ENCODE peak calls at places on chromosomes 1 and 21, in six cellular contexts. M is A549, R is right lobe of liver, K is transverse colon, S is uterus, O is IMR-90. C is an unnamed sample.
A peak's percentile ranks its signal among the peaks of the same experiment; 100 is the strongest.

GRCh38 chr1:248823517-248824001 is 2.2 kb downstream of the SH3BP5L start:
- DNase-seq in M (no peak), R (no peak), K (no peak), S (no peak), O (peak; percentile 88), C (no peak)

GRCh38 chr1:53536606-53537005 is 77.4 kb downstream of the DMRTB1 start:
- DNase-seq in M (no peak), R (no peak), K (no peak), S (no peak), O (no peak), C (no peak)

GRCh38 chr1:44326821-44327465 is 28.1 kb downstream of the ERI3 start:
- DNase-seq in M (no peak), R (no peak), K (no peak), S (no peak), O (no peak), C (no peak)

GRCh38 chr1:169484107-169484506 is 1.6 kb downstream of the SLC19A2 start:
- DNase-seq in M (no peak), R (no peak), K (no peak), S (no peak), O (no peak), C (no peak)

GRCh38 chr1:68973459-68974244 is 476.8 kb upstream of the DEPDC1 start:
- DNase-seq in M (no peak), R (no peak), K (no peak), S (no peak), O (peak; percentile 44), C (no peak)

GRCh38 chr1:215923129-215923824 is 356.2 kb downstream of the KCTD3 start:
- DNase-seq in M (no peak), R (no peak), K (no peak), S (no peak), O (peak; percentile 44), C (no peak)

GRCh38 chr1:58921342-58921741 is 137.5 kb upstream of the JUN start:
- DNase-seq in M (no peak), R (no peak), K (no peak), S (no peak), O (no peak), C (no peak)

GRCh38 chr21:32410916-32411315 is 1.6 kb upstream of the EVA1C start:
- DNase-seq in M (no peak), R (no peak), K (no peak), S (no peak), O (no peak), C (no peak)

GRCh38 chr1:221766210-221766609 is 24.3 kb upstream of the DUSP10 start:
- DNase-seq in M (no peak), R (no peak), K (no peak), S (no peak), O (peak; percentile 83), C (no peak)

GRCh38 chr1:42979888-42980800 is 21.5 kb upstream of the SLC2A1 start:
- DNase-seq in M (no peak), R (no peak), K (peak; percentile 72), S (no peak), O (no peak), C (no peak)

GRCh38 chr1:94117250-94117851 is 3.6 kb downstream of the ABCA4 start:
- DNase-seq in M (no peak), R (peak; percentile 74), K (no peak), S (no peak), O (no peak), C (no peak)

GRCh38 chr1:174222166-174222949 is 63.0 kb downstream of the RABGAP1L start:
- DNase-seq in M (no peak), R (no peak), K (no peak), S (no peak), O (peak; percentile 82), C (no peak)

GRCh38 chr1:1623181-1623630 is 7.9 kb downstream of the MIB2 start:
- DNase-seq in M (no peak), R (peak; percentile 47), K (no peak), S (no peak), O (no peak), C (peak; percentile 25)

GRCh38 chr21:31509108-31510017 is 150.1 kb upstream of the SOD1 start:
- DNase-seq in M (peak; percentile 44), R (no peak), K (peak; percentile 29), S (no peak), O (no peak), C (no peak)

GRCh38 chr1:156387899-156388813 is 19.1 kb downstream of the RHBG start:
- DNase-seq in M (no peak), R (no peak), K (no peak), S (no peak), O (no peak), C (no peak)

GRCh38 chr1:75502776-75503175 is 108.1 kb downstream of the SLC44A5 start:
- DNase-seq in M (no peak), R (no peak), K (no peak), S (no peak), O (no peak), C (no peak)

DNA sequence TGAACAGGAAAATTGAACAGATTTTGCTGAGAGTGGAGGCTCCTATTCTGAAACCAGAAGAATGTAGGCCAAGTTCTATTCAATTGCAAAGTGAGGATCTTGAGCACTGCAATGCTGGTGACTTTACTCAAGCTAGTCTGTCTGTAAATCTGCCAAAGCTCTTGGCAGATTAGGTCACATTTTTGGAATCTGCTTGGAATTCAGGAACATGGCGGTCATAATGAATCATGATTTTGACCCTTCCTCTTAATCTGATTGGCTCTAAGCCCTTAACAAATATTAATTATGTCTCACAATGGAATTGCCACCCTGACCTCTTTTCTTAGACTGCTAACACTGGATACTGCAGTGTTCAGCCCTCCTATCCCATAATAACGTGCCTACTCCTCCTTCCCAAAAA is 7.2 kb upstream of the GNG12 start:
- DNase-seq in M (no peak), R (no peak), K (no peak), S (no peak), O (peak; percentile 94), C (no peak)
- H3K4me1 ChIP-seq in M (peaks cover 50% of the 10 kb centered on the region), R (no peaks in the 10 kb centered on the region), K (peaks cover 13% of the 10 kb centered on the region), S (peaks cover 13% of the 10 kb centered on the region), O (peaks cover 10% of the 10 kb centered on the region), C (peaks cover 12% of the 10 kb centered on the region)

GRCh38 chr1:63522891-63523728 is at the start of the genes EFCAB7 and ITGB3BP:
- DNase-seq in M (peak; percentile 61), R (peak; percentile 87), K (peak; percentile 86), S (peak; percentile 78), O (peak; percentile 96), C (peak; percentile 83)
- TF ChIP-seq POLR2A in M (peak; percentile 22), R (no peak), K (peak; percentile 39), S (peak; percentile 31), O (no peak), C (peak; percentile 38)

GRCh38 chr1:109170051-109170775 is 43.5 kb upstream of the SARS1 start:
- DNase-seq in M (no peak), R (no peak), K (no peak), S (no peak), O (peak; percentile 19), C (no peak)

GRCh38 chr1:109167114-109167513 is 46.6 kb upstream of the SARS1 start:
- DNase-seq in M (no peak), R (no peak), K (no peak), S (no peak), O (no peak), C (no peak)

DNA sequence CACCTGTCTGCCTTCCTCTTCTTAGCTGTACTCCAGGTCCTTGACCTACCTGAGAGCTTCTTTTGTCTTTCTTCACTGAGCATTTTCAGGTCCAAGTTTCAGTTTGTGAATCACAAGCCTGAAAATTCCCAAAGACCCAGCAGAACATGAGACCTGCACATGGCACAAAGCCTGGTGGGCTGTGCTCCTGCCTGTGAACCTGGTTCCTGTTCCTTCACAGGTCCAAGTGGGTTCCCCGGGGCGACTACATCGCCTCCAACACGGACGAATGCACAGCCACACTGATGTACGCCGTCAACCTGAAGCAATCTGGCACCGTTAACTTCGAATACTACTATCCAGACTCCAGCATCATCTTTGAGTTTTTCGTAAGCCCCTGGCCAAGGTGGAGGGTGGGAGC is 42.1 kb upstream of the SARS1 start:
- DNase-seq in M (no peak), R (no peak), K (no peak), S (no peak), O (no peak), C (no peak)
- H3K4me1 ChIP-seq in M (peaks cover 4% of the 10 kb centered on the region), R (peaks cover 4% of the 10 kb centered on the region), K (no peaks in the 10 kb centered on the region), S (no peaks in the 10 kb centered on the region), O (no peaks in the 10 kb centered on the region), C (no peaks in the 10 kb centered on the region)

DNA sequence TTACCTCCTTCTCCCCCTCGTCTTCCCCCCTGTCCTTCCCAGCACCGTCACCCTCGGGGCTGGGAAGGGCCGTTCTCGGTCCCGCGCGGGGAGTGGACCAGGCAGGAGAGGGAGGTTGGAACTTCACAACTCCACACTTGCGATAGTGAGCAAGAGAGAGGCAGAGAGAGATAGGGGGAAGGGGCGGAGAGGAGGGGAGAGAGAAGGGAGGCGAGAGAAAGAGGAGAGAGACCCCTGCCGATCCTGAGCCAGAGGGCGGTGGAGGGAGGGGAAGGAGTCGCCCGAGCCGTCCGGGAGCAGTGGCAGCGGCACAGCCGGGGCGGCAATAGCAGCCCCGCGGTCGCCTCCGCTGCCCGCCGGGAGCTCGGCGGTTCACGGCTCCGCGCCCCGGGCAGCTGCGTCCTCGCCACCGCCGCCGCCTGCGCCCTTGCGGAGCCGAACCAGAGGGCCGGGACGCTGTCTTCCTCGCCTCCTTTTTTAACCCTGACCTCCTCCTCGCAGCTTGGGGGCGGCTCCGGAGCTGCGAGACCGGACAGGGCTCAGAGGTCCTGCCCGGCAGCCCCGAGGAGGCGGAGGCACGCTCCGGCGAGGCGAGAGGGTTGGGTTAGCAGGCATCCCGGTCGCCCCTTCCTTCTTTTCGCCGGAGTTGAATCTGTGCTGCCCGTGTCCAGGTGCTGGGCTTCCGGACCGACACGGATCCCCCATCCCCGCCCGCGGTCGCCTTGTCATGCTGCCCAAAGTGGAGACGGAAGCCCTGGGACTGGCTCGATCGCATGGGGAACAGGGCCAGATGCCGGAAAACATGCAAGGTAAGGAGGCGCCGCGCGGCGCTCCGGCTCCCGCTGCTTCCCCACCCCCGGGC is 11.7 kb downstream of the NR5A2 start:
- DNase-seq in M (peak; percentile 71), R (peak; percentile 83), K (peak; percentile 55), S (no peak), O (no peak), C (peak; percentile 68)
- TF ChIP-seq POLR2A in M (peak; percentile 6), R (peak; percentile 31), K (peak; percentile 12), S (no peak), O (no peak), C (no peak)